ENCODE peak calls at places on chromosomes 5 and 9, in nine cellular contexts. One of them, this sample, is unnamed.

GRCh38 chr9:118644066-118644465 is 725.2 kb downstream of the BRINP1 start:
- DNase-seq in smooth muscle cell of the brain vasculature: no peak
- DNase-seq in H54: no peak
- DNase-seq in ascending aorta: no peak
- DNase-seq in non-pigmented ciliary epithelial cell: no peak
- DNase-seq in NCI-H446: no peak
- DNase-seq in sciatic nerve: no peak
- DNase-seq in EH: no peak
- DNase-seq in activated naive CD8-positive, alpha-beta T cell treated with anti-CD3 and anti-CD28 coated beads, Interleukin-2, amount 10 ng/mL, durations not matched to agents 7 days and 5 days: no peak
- DNase-seq in this sample: no peak

GRCh38 chr5:79505138-79505537 is 8.8 kb downstream of the HOMER1 start:
- DNase-seq in NCI-H446: no peak
- DNase-seq in activated naive CD8-positive, alpha-beta T cell treated with anti-CD3 and anti-CD28 coated beads, Interleukin-2, amount 10 ng/mL, durations not matched to agents 7 days and 5 days: no peak
- DNase-seq in sciatic nerve: no peak
- DNase-seq in ascending aorta: no peak
- DNase-seq in EH: no peak
- DNase-seq in smooth muscle cell of the brain vasculature: no peak
- DNase-seq in non-pigmented ciliary epithelial cell: no peak
- DNase-seq in H54: no peak
- DNase-seq in this sample: no peak

GRCh38 chr5:173946353-173946752 is 42.6 kb upstream of the C5orf47 start:
- DNase-seq in EH: no peak
- DNase-seq in sciatic nerve: no peak
- DNase-seq in H54: no peak
- DNase-seq in non-pigmented ciliary epithelial cell: no peak
- DNase-seq in ascending aorta: no peak
- DNase-seq in NCI-H446: no peak
- DNase-seq in smooth muscle cell of the brain vasculature: no peak
- DNase-seq in activated naive CD8-positive, alpha-beta T cell treated with anti-CD3 and anti-CD28 coated beads, Interleukin-2, amount 10 ng/mL, durations not matched to agents 7 days and 5 days: no peak
- DNase-seq in this sample: no peak

GRCh38 chr9:134558124-134558805 is 83.3 kb upstream of the COL5A1 start:
- DNase-seq in H54: no peak
- DNase-seq in ascending aorta: peak
- DNase-seq in NCI-H446: no peak
- DNase-seq in smooth muscle cell of the brain vasculature: no peak
- DNase-seq in EH: no peak
- DNase-seq in sciatic nerve: peak
- DNase-seq in activated naive CD8-positive, alpha-beta T cell treated with anti-CD3 and anti-CD28 coated beads, Interleukin-2, amount 10 ng/mL, durations not matched to agents 7 days and 5 days: no peak
- DNase-seq in non-pigmented ciliary epithelial cell: no peak
- DNase-seq in this sample: no peak

GRCh38 chr5:434443-435146 is 8.4 kb upstream of the EXOC3 start:
- DNase-seq in smooth muscle cell of the brain vasculature: no peak
- DNase-seq in NCI-H446: no peak
- DNase-seq in activated naive CD8-positive, alpha-beta T cell treated with anti-CD3 and anti-CD28 coated beads, Interleukin-2, amount 10 ng/mL, durations not matched to agents 7 days and 5 days: peak
- DNase-seq in H54: no peak
- DNase-seq in non-pigmented ciliary epithelial cell: no peak
- DNase-seq in EH: no peak
- DNase-seq in sciatic nerve: peak
- DNase-seq in ascending aorta: peak
- DNase-seq in this sample: no peak

GRCh38 chr5:57338068-57338848 is 144.4 kb downstream of the ACTBL2 start:
- DNase-seq in smooth muscle cell of the brain vasculature: no peak
- DNase-seq in EH: peak
- DNase-seq in non-pigmented ciliary epithelial cell: no peak
- DNase-seq in activated naive CD8-positive, alpha-beta T cell treated with anti-CD3 and anti-CD28 coated beads, Interleukin-2, amount 10 ng/mL, durations not matched to agents 7 days and 5 days: no peak
- DNase-seq in NCI-H446: peak
- DNase-seq in H54: peak
- DNase-seq in sciatic nerve: no peak
- DNase-seq in ascending aorta: no peak
- DNase-seq in this sample: no peak

GRCh38 chr5:61048534-61048933 is 103.5 kb downstream of the NDUFAF2 start:
- DNase-seq in H54: peak
- DNase-seq in NCI-H446: no peak
- DNase-seq in sciatic nerve: no peak
- DNase-seq in ascending aorta: no peak
- DNase-seq in activated naive CD8-positive, alpha-beta T cell treated with anti-CD3 and anti-CD28 coated beads, Interleukin-2, amount 10 ng/mL, durations not matched to agents 7 days and 5 days: no peak
- DNase-seq in EH: peak
- DNase-seq in smooth muscle cell of the brain vasculature: no peak
- DNase-seq in non-pigmented ciliary epithelial cell: peak
- DNase-seq in this sample: peak

GRCh38 chr9:126915281-126915816 is 767 bp downstream of the RALGPS1 start:
- DNase-seq in H54: no peak
- DNase-seq in smooth muscle cell of the brain vasculature: no peak
- DNase-seq in ascending aorta: peak
- DNase-seq in non-pigmented ciliary epithelial cell: no peak
- DNase-seq in activated naive CD8-positive, alpha-beta T cell treated with anti-CD3 and anti-CD28 coated beads, Interleukin-2, amount 10 ng/mL, durations not matched to agents 7 days and 5 days: peak
- DNase-seq in sciatic nerve: peak
- DNase-seq in EH: no peak
- DNase-seq in NCI-H446: no peak
- DNase-seq in this sample: no peak